ENCODE peak calls at places on chromosomes 7 and 10, in four cellular contexts. B, H, I and Y are unnamed samples.

GRCh38 chr10:73591935-73592699 is 975 bp upstream of the USP54 start:
- DNase-seq in B (no peak), I (peak; percentile 4), H (peak; percentile 90), Y (peak; percentile 31)

GRCh38 chr7:29970158-29970557 is 19.4 kb downstream of the SCRN1 start:
- DNase-seq in I (no peak), H (no peak), B (no peak), Y (no peak)

GRCh38 chr10:72068901-72069446 is 19.4 kb downstream of the SPOCK2 start:
- DNase-seq in I (no peak), H (no peak), B (no peak), Y (no peak)

GRCh38 chr10:15200626-15201025 is 32.1 kb upstream of the NMT2 start:
- DNase-seq in B (peak; percentile 80), I (peak; percentile 97), H (no peak), Y (no peak)

GRCh38 chr10:6507311-6507710 is 72.8 kb downstream of the PRKCQ start:
- DNase-seq in I (no peak), B (no peak), H (no peak), Y (no peak)

GRCh38 chr10:69172241-69172998 is 7.6 kb upstream of the SUPV3L1 start:
- DNase-seq in I (peak; percentile 15), B (peak; percentile 6), H (no peak), Y (no peak)

GRCh38 chr10:132708936-132709335 is 77.0 kb downstream of the NKX6-2 start:
- DNase-seq in B (no peak), I (no peak), H (peak; percentile 20), Y (no peak)

GRCh38 chr7:84949067-84949466 is 237.8 kb downstream of the SEMA3D start:
- DNase-seq in H (no peak), B (peak; percentile 8), I (no peak), Y (no peak)

GRCh38 chr10:78614744-78615143 is 454.0 kb upstream of the ZMIZ1 start:
- DNase-seq in I (no peak), H (no peak), B (no peak), Y (no peak)

GRCh38 chr10:34969171-34969570 is 121.0 kb downstream of the CUL2 start:
- DNase-seq in H (no peak), B (no peak), I (peak; percentile 20), Y (no peak)

GRCh38 chr10:47406870-47407648 is 23.0 kb upstream of the ZNF488 start:
- DNase-seq in I (peak; percentile 99), H (peak; percentile 36), B (peak; percentile 73), Y (no peak)

GRCh38 chr10:92901819-92902234 is 53.5 kb downstream of the EXOC6 start:
- DNase-seq in I (no peak), H (no peak), B (no peak), Y (no peak)

GRCh38 chr10:43942096-43942885 is 293.6 kb upstream of the ZNF32 start:
- DNase-seq in H (peak; percentile 18), I (no peak), B (no peak), Y (no peak)

GRCh38 chr10:75776738-75777504 is 345.5 kb downstream of the LRMDA start:
- DNase-seq in I (no peak), H (no peak), B (no peak), Y (no peak)

GRCh38 chr10:6347391-6347951 is 144.7 kb downstream of the PFKFB3 start:
- DNase-seq in I (peak; percentile 8), B (peak; percentile 7), H (no peak), Y (no peak)

GRCh38 chr7:96501318-96501717 is 179.4 kb upstream of the SLC25A13 start:
- DNase-seq in H (no peak), I (no peak), B (no peak), Y (no peak)

GRCh38 chr10:241451-241850 is 106.2 kb downstream of the ZMYND11 start:
- DNase-seq in B (no peak), H (no peak), I (no peak), Y (no peak)

GRCh38 chr10:128151031-128151430 is 24.8 kb upstream of the MKI67 start:
- DNase-seq in I (no peak), B (no peak), H (no peak), Y (no peak)

GRCh38 chr7:108311446-108312168 is 144.6 kb downstream of the NRCAM start:
- DNase-seq in B (no peak), H (no peak), I (no peak), Y (no peak)

GRCh38 chr10:46227571-46228075 is 59.2 kb upstream of the ANTXRL start:
- DNase-seq in H (no peak), I (no peak), B (no peak), Y (no peak)

GRCh38 chr7:70694909-70695803 is 436.8 kb upstream of the GALNT17 start:
- DNase-seq in I (no peak), B (peak; percentile 19), H (no peak), Y (peak; percentile 35)

GRCh38 chr7:32611700-32612099 is 116.4 kb downstream of the AVL9 start:
- DNase-seq in I (no peak), B (no peak), H (no peak), Y (no peak)

GRCh38 chr7:116672596-116673503 is 854 bp downstream of the MET start:
- DNase-seq in B (peak; percentile 50), I (peak; percentile 39), H (peak; percentile 37), Y (no peak)

GRCh38 chr10:100528885-100529472 is 692 bp downstream of the NDUFB8 start:
- DNase-seq in H (no peak), B (no peak), I (no peak), Y (no peak)

GRCh38 chr10:546971-547590 is 142.4 kb downstream of the DIP2C start:
- DNase-seq in B (peak; percentile 31), H (no peak), I (peak; percentile 99), Y (peak; percentile 12)

GRCh38 chr10:117005454-117006055 is 568 bp upstream of the SHTN1 start:
- DNase-seq in B (no peak), H (peak; percentile 65), I (peak; percentile 31), Y (peak; percentile 26)

GRCh38 chr10:133258818-133259602 is 17.7 kb downstream of the ADAM8 start:
- DNase-seq in B (peak; percentile 100), H (no peak), I (peak; percentile 62), Y (no peak)

GRCh38 chr7:152851326-152851725 is 91.8 kb downstream of the ACTR3B start:
- DNase-seq in I (no peak), B (no peak), H (no peak), Y (no peak)

GRCh38 chr7:2821842-2822507 is 22.1 kb downstream of the GNA12 start:
- DNase-seq in H (no peak), B (peak; percentile 91), I (peak; percentile 87), Y (no peak)

GRCh38 chr10:123391275-123392028 is 237.2 kb downstream of the BUB3 start:
- DNase-seq in I (no peak), H (no peak), B (no peak), Y (no peak)

GRCh38 chr10:103666109-103666508 is 172.6 kb downstream of the NEURL1 start:
- DNase-seq in H (peak; percentile 64), I (peak; percentile 42), B (peak; percentile 31), Y (no peak)

GRCh38 chr10:48589266-48589665 is 15.6 kb downstream of the ARHGAP22 start:
- DNase-seq in B (peak; percentile 97), I (no peak), H (no peak), Y (no peak)

GRCh38 chr10:48594371-48594770 is 10.5 kb downstream of the ARHGAP22 start:
- DNase-seq in B (no peak), I (no peak), H (no peak), Y (no peak)

GRCh38 chr10:48587819-48588218 is 17.1 kb downstream of the ARHGAP22 start:
- DNase-seq in B (no peak), I (no peak), H (no peak), Y (no peak)

GRCh38 chr10:48592346-48592745 is 12.5 kb downstream of the ARHGAP22 start:
- DNase-seq in I (no peak), H (no peak), B (no peak), Y (no peak)

GRCh38 chr10:48590945-48591344 is 13.9 kb downstream of the ARHGAP22 start:
- DNase-seq in B (no peak), H (no peak), I (no peak), Y (no peak)
- H3K4ac ChIP-seq in B (peak overlapping the region; percentile 95), H (no peak overlapping the region), I (no peak overlapping the region), Y (no peak overlapping the region)

GRCh38 chr7:100017875-100018274 is 2.5 kb downstream of the ZKSCAN1 start:
- DNase-seq in I (no peak), H (no peak), B (no peak), Y (no peak)

GRCh38 chr7:100017300-100017699 is 1.9 kb downstream of the ZKSCAN1 start:
- DNase-seq in B (no peak), I (no peak), H (no peak), Y (no peak)

GRCh38 chr7:100013328-100013676 is 2.1 kb upstream of the ZKSCAN1 start:
- DNase-seq in B (no peak), H (no peak), I (no peak), Y (no peak)

GRCh38 chr7:100016209-100016901 is 959 bp downstream of the ZKSCAN1 start:
- DNase-seq in I (no peak), B (no peak), H (no peak), Y (no peak)

DNA sequence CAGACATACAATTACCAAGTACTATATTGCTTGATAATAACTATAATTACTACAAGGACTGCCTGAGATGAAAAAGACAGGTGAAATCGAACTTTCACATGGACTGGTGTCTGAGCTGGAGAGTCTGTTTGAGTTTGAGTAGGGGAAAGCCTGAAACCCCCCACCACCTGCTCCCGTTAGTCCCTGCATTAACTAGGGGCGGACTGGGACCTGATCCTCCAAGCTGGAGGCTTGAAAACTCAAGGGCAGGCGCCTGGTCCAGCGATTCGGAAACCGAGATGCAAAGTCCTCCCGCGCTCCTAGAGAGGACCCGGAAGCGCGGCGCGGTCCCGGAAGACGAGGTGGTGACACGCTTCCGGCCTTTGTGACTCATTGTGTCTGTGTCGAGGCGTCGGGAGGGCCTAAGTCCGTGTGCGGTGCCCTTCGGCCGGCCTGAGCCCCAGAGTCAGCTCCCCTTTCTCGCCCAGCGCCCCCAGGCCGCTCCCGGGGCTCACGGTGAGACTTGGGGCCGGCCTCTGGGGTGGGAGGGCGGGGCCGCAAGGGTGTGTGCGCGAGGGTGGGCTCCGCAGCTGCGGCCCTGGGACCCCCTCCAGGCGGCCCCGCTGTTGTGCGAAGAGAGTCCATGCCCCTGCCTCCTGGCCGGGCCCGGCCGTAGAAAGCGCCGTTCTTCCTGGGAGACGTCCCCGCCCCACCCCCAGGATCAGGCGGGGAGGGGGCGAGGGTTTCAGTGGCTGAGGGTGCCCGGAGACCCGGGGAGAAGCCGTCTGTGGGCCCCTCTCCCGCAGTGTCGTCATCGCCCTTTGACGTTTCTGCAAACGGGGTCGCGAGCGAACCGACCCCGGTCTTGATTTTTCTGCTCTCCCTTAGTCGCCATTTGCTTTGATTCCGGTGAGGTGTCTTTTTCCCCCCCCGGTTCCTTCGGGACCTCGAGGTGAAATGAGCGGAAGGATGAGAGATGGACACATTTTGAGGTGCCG is at the start of gene ZKSCAN1:
- DNase-seq in H (peak; percentile 91), B (peak; percentile 94), I (peak; percentile 97), Y (peak; percentile 89)
- H3K23ac ChIP-seq in H (no peak within 1 kb of the TSS), B (peak within 1 kb of the TSS; percentile 99), I (no peak within 1 kb of the TSS), Y (peak within 1 kb of the TSS; percentile 95)

DNA sequence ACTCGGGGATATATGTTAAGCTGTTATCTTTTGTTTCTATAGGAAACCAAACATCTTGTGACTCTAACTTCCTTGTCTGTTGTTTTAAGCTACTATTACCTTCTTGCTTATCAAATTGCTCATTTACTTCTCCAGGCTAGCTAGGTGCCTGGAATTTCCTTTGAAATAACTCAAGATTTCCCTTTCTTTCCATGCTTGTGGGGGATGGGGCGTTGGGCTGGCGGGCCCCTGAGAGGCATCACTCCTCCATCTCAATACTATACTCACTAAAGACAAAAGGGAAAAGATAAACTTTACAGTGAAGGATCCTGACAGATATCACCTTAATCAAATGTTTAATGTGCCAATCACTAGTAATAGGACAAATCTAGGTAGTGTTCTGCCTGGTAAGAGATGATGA is 34.7 kb upstream of the MYO3A start:
- DNase-seq in H (no peak), I (no peak), B (no peak), Y (no peak)
- H3K4ac ChIP-seq in H (no peak overlapping the region), I (no peak overlapping the region), B (no peak overlapping the region), Y (no peak overlapping the region)

GRCh38 chr10:3785251-3785848 is 341 bp upstream of the KLF6 start:
- DNase-seq in I (peak; percentile 100), B (peak; percentile 97), H (peak; percentile 98), Y (peak; percentile 98)
- H3K23ac ChIP-seq in I (no peak overlapping the region), B (peak overlapping the region; percentile 88), H (no peak overlapping the region), Y (peak overlapping the region; percentile 100)

GRCh38 chr7:148306759-148307158 is 283.8 kb upstream of the C7orf33 start:
- DNase-seq in I (no peak), B (no peak), H (no peak), Y (no peak)
- H3K4ac ChIP-seq in I (no peak overlapping the region), B (no peak overlapping the region), H (no peak overlapping the region), Y (no peak overlapping the region)